ENCODE peak calls at places on chromosome 13, in six cellular contexts. W, M, D, S, A and O are unnamed samples.

GRCh38 chr13:79393564-79394249 is 12.3 kb downstream of the RBM26 start:
- DNase-seq in A (peak), S (peak), W (peak), D (peak), M (no peak), O (no peak)

GRCh38 chr13:110456550-110456949 is 105.0 kb downstream of the RAB20 start:
- DNase-seq in D (no peak), M (no peak), W (no peak), A (no peak), S (no peak), O (no peak)

GRCh38 chr13:30607908-30608307 is 9.8 kb upstream of the USPL1 start:
- DNase-seq in M (no peak), S (peak), D (no peak), A (no peak), W (peak), O (no peak)

GRCh38 chr13:84400711-84401110 is 518.4 kb upstream of the SLITRK1 start:
- DNase-seq in A (no peak), D (no peak), W (no peak), S (no peak), M (no peak), O (no peak)

GRCh38 chr13:35978607-35979316 is 152.4 kb downstream of the DCLK1 start:
- DNase-seq in W (peak), A (peak), S (peak), M (peak), D (no peak), O (peak)

GRCh38 chr13:97307882-97308624 is 85.9 kb downstream of the MBNL2 start:
- DNase-seq in W (no peak), A (no peak), S (no peak), M (no peak), D (no peak), O (peak)

GRCh38 chr13:52599853-52600603 is 42.2 kb upstream of the HNRNPA1L2 start:
- DNase-seq in D (no peak), A (peak), M (peak), W (peak), S (peak), O (no peak)

GRCh38 chr13:99377641-99378040 is 70.4 kb upstream of the GPR183 start:
- DNase-seq in A (no peak), M (no peak), D (no peak), W (no peak), S (no peak), O (no peak)

GRCh38 chr13:49098771-49099512 is 121.2 kb upstream of the MLNR start:
- DNase-seq in M (no peak), W (peak), D (no peak), S (no peak), A (no peak), O (no peak)

GRCh38 chr13:99960663-99961440 is 10.7 kb downstream of the ZIC5 start:
- DNase-seq in M (no peak), A (no peak), W (no peak), D (no peak), S (no peak), O (no peak)

GRCh38 chr13:110293037-110293436 is 13.9 kb downstream of the COL4A1 start:
- DNase-seq in D (no peak), W (no peak), S (no peak), A (no peak), M (no peak), O (no peak)

GRCh38 chr13:41420146-41420545 is 37.2 kb upstream of the RGCC start:
- DNase-seq in A (no peak), W (no peak), S (no peak), M (no peak), D (no peak), O (no peak)

GRCh38 chr13:29706923-29707322 is 111.4 kb upstream of the SLC7A1 start:
- DNase-seq in A (no peak), M (no peak), W (no peak), D (no peak), S (no peak), O (no peak)

GRCh38 chr13:109787135-109787954 is 962 bp upstream of the IRS2 start:
- DNase-seq in A (peak), S (peak), D (peak), W (no peak), M (peak), O (no peak)

GRCh38 chr13:28611654-28612131 is 47.2 kb upstream of the POMP start:
- DNase-seq in M (no peak), D (no peak), S (peak), W (peak), A (no peak), O (no peak)

GRCh38 chr13:110338441-110339101 is 31.5 kb downstream of the COL4A2 start:
- DNase-seq in D (no peak), M (no peak), W (no peak), A (no peak), S (no peak), O (no peak)

GRCh38 chr13:71359641-71360040 is 507.4 kb downstream of the DACH1 start:
- DNase-seq in M (no peak), S (no peak), W (no peak), D (no peak), A (no peak), O (no peak)

GRCh38 chr13:80235559-80236296 is 105.2 kb downstream of the SPRY2 start:
- DNase-seq in M (no peak), A (peak), D (no peak), S (no peak), W (no peak), O (peak)

GRCh38 chr13:106471957-106472543 is 63.4 kb downstream of the EFNB2 start:
- DNase-seq in S (no peak), W (no peak), M (peak), A (peak), D (no peak), O (peak)

GRCh38 chr13:105655046-105655445 is 880.4 kb downstream of the EFNB2 start:
- DNase-seq in A (no peak), D (no peak), S (no peak), W (no peak), M (no peak), O (no peak)

GRCh38 chr13:51397262-51397933 is 55.4 kb downstream of the INTS6 start:
- DNase-seq in D (no peak), S (no peak), M (no peak), W (no peak), A (no peak), O (no peak)

GRCh38 chr13:94093652-94094310 is 385.7 kb downstream of the DCT start:
- DNase-seq in S (no peak), M (no peak), A (no peak), W (no peak), D (no peak), O (no peak)

GRCh38 chr13:71249031-71249430 is 618.0 kb downstream of the DACH1 start:
- DNase-seq in W (no peak), A (no peak), S (no peak), D (no peak), M (no peak), O (no peak)

GRCh38 chr13:27425151-27425917 is 915 bp downstream of the GTF3A start:
- DNase-seq in D (no peak), S (peak), A (peak), W (peak), M (no peak), O (no peak)

GRCh38 chr13:70310720-70311119 is 202.5 kb upstream of the KLHL1 start:
- DNase-seq in W (peak), A (peak), M (peak), S (no peak), D (no peak), O (no peak)

GRCh38 chr13:30165791-30166190 is 141.6 kb downstream of the KATNAL1 start:
- DNase-seq in W (no peak), D (no peak), M (no peak), A (no peak), S (no peak), O (no peak)

GRCh38 chr13:39616087-39616694 is 13.2 kb upstream of the LHFPL6 start:
- DNase-seq in S (peak), M (peak), D (no peak), A (peak), W (peak), O (peak)

GRCh38 chr13:24251525-24251924 is 57.9 kb upstream of the C1QTNF9 start:
- DNase-seq in A (no peak), D (no peak), W (peak), S (peak), M (no peak), O (no peak)

GRCh38 chr13:42525035-42525504 is 48.9 kb upstream of the TNFSF11 start:
- DNase-seq in A (no peak), M (no peak), S (no peak), D (no peak), W (no peak), O (no peak)

GRCh38 chr13:73580868-73581267 is 522.1 kb downstream of the KLF5 start:
- DNase-seq in W (no peak), M (no peak), A (no peak), D (no peak), S (no peak), O (no peak)

GRCh38 chr13:51803018-51803417 is 945 bp downstream of the DHRS12 start:
- DNase-seq in S (no peak), A (peak), M (no peak), D (no peak), W (no peak), O (no peak)

GRCh38 chr13:49530452-49530851 is 34.7 kb downstream of the PHF11 start:
- DNase-seq in W (no peak), D (no peak), S (no peak), A (no peak), M (no peak), O (no peak)

GRCh38 chr13:77861716-77862115 is 56.9 kb downstream of the EDNRB start:
- DNase-seq in M (no peak), W (no peak), S (no peak), D (no peak), A (no peak), O (no peak)

GRCh38 chr13:107545946-107546502 is 669.3 kb downstream of the LIG4 start:
- DNase-seq in M (no peak), A (no peak), D (no peak), S (no peak), W (no peak), O (no peak)

GRCh38 chr13:95067303-95067702 is 233.9 kb downstream of the ABCC4 start:
- DNase-seq in D (no peak), S (no peak), W (no peak), M (no peak), A (no peak), O (no peak)

GRCh38 chr13:99459101-99459500 is 42.2 kb upstream of the TM9SF2 start:
- DNase-seq in S (no peak), A (no peak), W (no peak), M (no peak), D (no peak), O (no peak)